ENCODE peak calls at places on chromosomes 1 and 21, in nine cellular contexts. R is H7, F is BE2C, W is stomach, L is thyroid gland, Y is adrenal gland, V is heart right ventricle, Q is SK-N-MC, P is colonic mucosa. E is an unnamed sample. For H3K36me3, the result is how much of the 10 kb centered on the place peaks cover.

GRCh38 chr1:171663854-171664550 is 11.5 kb upstream of the MYOC start:
- DNase-seq in Y (no peak), W (no peak), P (no peak), R (no peak), F (no peak), Q (no peak), L (no peak), V (no peak), E (no peak)

GRCh38 chr1:236608930-236609726 is 4.8 kb upstream of the HEATR1 start:
- DNase-seq in R (peak), V (peak), F (peak), W (peak), P (peak), L (peak), Q (peak), Y (peak), E (no peak)

GRCh38 chr1:207903053-207903452 is 7.9 kb downstream of the CD34 start:
- DNase-seq in Y (no peak), W (no peak), P (no peak), Q (no peak), F (no peak), L (no peak), V (no peak), R (no peak), E (no peak)

GRCh38 chr1:225911207-225912130 is 12.6 kb downstream of the PYCR2 start:
- DNase-seq in W (peak), L (peak), Q (no peak), Y (peak), F (peak), P (peak), R (peak), V (peak), E (no peak)

GRCh38 chr1:221097479-221098281 is 218.4 kb downstream of the HLX start:
- DNase-seq in W (no peak), R (no peak), Q (no peak), Y (peak), F (no peak), L (no peak), V (no peak), P (no peak), E (no peak)

GRCh38 chr1:155241851-155242264 is 13.4 kb downstream of the ENTREP3 start:
- DNase-seq in Q (no peak), V (no peak), R (no peak), W (no peak), Y (no peak), L (no peak), P (no peak), F (no peak), E (no peak)

GRCh38 chr21:44708213-44708865 is 3.0 kb downstream of the TSPEAR start:
- DNase-seq in F (no peak), Y (peak), W (peak), V (no peak), Q (no peak), L (peak), R (peak), P (peak), E (no peak)

GRCh38 chr1:63829349-63830327 is 55.8 kb downstream of the ROR1 start:
- DNase-seq in V (no peak), P (peak), Q (no peak), F (no peak), W (no peak), L (no peak), Y (no peak), R (no peak), E (no peak)

GRCh38 chr1:114492978-114493377 is 18.0 kb downstream of the TRIM33 start:
- DNase-seq in V (no peak), F (no peak), W (no peak), P (no peak), L (no peak), Y (no peak), Q (no peak), R (no peak), E (no peak)

GRCh38 chr1:107405241-107405640 is 264.4 kb downstream of the NTNG1 start:
- DNase-seq in Q (no peak), F (no peak), P (no peak), W (no peak), V (no peak), L (no peak), R (no peak), Y (no peak), E (no peak)

GRCh38 chr1:204407314-204407971 is 4.2 kb downstream of the PPP1R15B start:
- DNase-seq in Y (no peak), V (no peak), F (no peak), R (no peak), P (peak), L (no peak), W (no peak), Q (no peak), E (peak)
- H3K36me3 ChIP-seq in Y (under half), V (under half), F (under half), R (under half), P (under half), L (under half), W (under half), Q (half or more), E (under half)

DNA sequence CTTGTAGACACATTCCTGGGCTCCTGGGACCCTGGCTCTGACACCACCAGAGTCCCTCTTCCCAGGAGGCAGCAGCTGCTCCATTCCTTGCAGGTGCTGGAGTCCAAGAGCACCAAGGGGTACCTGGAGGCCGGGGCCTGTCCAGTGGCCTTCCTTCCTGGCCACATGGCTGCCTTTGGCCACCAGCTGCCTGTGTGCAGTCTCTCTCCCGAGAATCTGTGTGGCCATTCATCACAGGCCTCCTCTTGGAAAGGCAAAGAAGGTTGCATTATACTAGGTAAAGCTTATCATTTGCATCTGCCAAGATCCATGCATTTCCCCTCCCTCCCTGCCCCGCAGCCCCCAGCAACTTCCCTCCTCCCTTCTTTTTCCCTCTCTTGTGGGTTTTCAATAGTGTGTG is 48.9 kb upstream of the OLIG2 start:
- DNase-seq in F (no peak), Q (no peak), Y (no peak), V (no peak), P (no peak), R (peak), W (no peak), L (no peak), E (peak)
- H3K36me3 ChIP-seq in F (under half), Q (under half), Y (under half), V (under half), P (under half), R (under half), W (under half), L (under half), E (under half)

GRCh38 chr21:42855937-42856335 is 23.4 kb downstream of the WDR4 start:
- DNase-seq in R (peak), W (no peak), V (no peak), P (no peak), L (peak), F (no peak), Y (no peak), Q (no peak), E (no peak)
- H3K36me3 ChIP-seq in R (half or more), W (half or more), V (half or more), P (under half), L (under half), F (half or more), Y (under half), Q (half or more), E (half or more)

GRCh38 chr1:1260843-1261560 is 12.7 kb downstream of the UBE2J2 start:
- DNase-seq in V (no peak), L (no peak), W (no peak), P (no peak), Q (no peak), F (no peak), R (peak), Y (no peak), E (no peak)

GRCh38 chr1:1256956-1257871 is 10.7 kb upstream of the C1QTNF12 start:
- DNase-seq in V (no peak), W (no peak), R (peak), F (no peak), P (no peak), Y (no peak), Q (no peak), L (no peak), E (no peak)

GRCh38 chr1:1259948-1260614 is 13.6 kb upstream of the C1QTNF12 start:
- DNase-seq in Y (peak), F (no peak), P (no peak), Q (no peak), L (no peak), V (peak), W (no peak), R (peak), E (no peak)

GRCh38 chr1:1259119-1259488 is 12.6 kb upstream of the C1QTNF12 start:
- DNase-seq in Y (no peak), W (no peak), F (no peak), Q (no peak), V (no peak), L (no peak), P (no peak), R (peak), E (no peak)

DNA sequence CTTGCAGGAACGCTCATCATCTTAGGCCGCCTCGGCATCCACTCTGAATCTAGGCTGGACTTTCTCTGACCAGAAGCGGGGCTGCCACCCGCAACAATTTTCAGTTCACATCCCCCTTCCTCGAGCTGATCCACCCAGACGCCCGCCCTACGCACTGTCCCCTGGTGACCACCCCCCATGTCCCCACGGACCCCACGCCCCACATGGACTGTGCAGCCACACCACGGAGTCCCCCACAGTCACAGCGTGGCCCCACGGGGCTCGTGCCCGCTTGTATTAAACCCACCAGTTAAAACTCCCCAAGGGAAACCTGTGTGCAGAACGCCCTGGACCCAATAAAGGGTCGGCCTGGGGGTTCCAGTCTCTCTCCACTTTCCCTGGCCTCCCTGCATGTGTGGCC is 13.0 kb upstream of the C1QTNF12 start:
- DNase-seq in Q (no peak), L (no peak), Y (no peak), V (no peak), F (no peak), W (no peak), P (no peak), R (no peak), E (no peak)
- H3K36me3 ChIP-seq in Q (half or more), L (under half), Y (under half), V (half or more), F (half or more), W (half or more), P (under half), R (under half), E (half or more)

DNA sequence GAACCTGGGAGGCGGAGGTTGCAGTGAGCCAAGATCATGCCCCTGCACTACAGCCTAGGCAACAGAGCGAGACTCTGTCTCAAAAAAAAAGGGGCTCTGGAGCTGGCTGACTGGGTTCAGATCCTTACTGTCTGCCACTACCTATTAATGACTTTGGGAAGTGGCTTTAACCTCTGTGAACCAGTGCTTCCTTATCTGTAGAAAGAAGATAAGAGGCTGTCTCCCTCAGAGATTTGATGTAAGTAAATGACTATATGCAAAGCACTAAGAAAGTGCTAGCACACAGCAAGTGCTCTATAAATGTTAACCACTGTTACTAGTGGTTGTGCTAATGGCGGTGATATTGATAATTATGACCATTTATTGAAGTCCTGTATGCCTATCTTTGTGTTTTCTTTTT is 94.6 kb downstream of the VPS13D start:
- DNase-seq in Q (no peak), L (no peak), Y (no peak), F (no peak), W (no peak), P (no peak), R (no peak), V (no peak), E (no peak)
- H3K36me3 ChIP-seq in Q (under half), L (half or more), Y (under half), F (under half), W (under half), P (under half), R (under half), V (half or more), E (half or more)

DNA sequence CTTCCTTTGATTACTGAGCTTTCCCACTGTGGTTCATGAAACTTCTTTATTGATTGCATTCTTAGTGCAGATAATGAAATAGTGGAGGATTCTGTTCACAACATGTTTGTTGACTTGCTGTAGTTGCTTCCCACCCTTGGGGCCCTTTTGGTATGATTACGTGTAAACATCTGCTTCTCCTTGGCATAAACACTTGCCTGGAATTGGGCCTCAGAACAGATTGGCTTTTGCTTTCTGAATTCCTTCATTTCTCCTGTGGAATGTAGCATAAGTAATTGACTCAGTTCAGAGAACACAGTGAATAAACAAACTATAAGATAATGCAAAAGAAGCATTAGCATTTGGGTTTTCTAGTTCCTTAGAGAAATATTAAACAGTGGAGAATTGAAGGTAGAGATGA is 59.5 kb upstream of the LAMC2 start:
- DNase-seq in P (no peak), V (no peak), L (no peak), Y (no peak), Q (no peak), F (no peak), R (no peak), W (no peak), E (no peak)
- H3K36me3 ChIP-seq in P (under half), V (half or more), L (half or more), Y (under half), Q (under half), F (half or more), R (under half), W (under half), E (half or more)

GRCh38 chr1:942411-942821 is 16.6 kb downstream of the NOC2L start:
- DNase-seq in P (no peak), Q (no peak), Y (no peak), W (no peak), L (no peak), F (peak), R (peak), V (no peak), E (no peak)

GRCh38 chr1:942864-943533 is 16.1 kb downstream of the NOC2L start:
- DNase-seq in W (no peak), R (peak), Q (no peak), L (no peak), P (peak), F (no peak), V (peak), Y (peak), E (no peak)

GRCh38 chr1:941588-942383 is 17.3 kb downstream of the NOC2L start:
- DNase-seq in F (peak), R (peak), W (peak), Q (no peak), L (peak), P (peak), Y (peak), V (peak), E (peak)

GRCh38 chr1:944341-945325 is 14.4 kb downstream of the NOC2L start:
- DNase-seq in W (no peak), L (no peak), F (peak), P (no peak), R (no peak), Y (no peak), V (no peak), Q (no peak), E (no peak)

DNA sequence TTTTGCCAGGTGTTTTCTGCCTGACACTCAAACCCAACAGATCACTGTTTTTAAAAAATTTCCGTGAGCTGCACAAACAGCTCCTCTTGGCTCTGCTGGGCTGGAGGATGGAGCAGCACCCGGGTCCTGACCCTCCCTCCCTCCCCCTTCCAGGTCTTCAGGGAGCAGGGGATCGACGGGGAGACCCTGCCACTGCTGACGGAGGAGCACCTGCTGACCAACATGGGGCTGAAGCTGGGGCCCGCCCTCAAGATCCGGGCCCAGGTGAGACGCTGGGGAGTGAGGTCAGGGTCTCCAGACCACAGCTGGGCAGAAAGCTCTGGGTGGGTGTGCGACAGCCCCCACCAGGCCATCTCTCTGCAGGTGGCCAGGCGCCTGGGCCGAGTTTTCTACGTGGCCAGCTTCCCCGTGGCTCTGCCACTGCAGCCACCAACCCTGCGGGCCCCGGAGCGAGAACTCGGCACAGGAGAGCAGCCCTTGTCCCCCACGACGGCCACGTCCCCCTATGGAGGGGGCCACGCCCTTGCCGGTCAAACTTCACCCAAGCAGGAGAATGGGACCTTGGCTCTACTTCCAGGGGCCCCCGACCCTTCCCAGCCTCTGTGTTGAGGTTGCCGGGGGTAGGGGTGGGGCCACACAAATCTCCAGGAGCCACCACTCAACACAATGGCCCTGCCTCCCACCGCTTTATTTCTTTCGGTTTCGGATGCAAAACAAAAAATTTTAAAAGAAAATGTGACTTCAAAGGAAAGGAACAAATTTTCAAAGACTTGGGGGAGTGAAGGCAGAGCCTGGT is 15.3 kb downstream of the NOC2L start:
- DNase-seq in R (peak), W (no peak), Q (no peak), P (no peak), Y (no peak), F (no peak), V (no peak), L (no peak), E (no peak)
- H3K36me3 ChIP-seq in R (under half), W (under half), Q (under half), P (under half), Y (under half), F (under half), V (under half), L (under half), E (under half)

DNA sequence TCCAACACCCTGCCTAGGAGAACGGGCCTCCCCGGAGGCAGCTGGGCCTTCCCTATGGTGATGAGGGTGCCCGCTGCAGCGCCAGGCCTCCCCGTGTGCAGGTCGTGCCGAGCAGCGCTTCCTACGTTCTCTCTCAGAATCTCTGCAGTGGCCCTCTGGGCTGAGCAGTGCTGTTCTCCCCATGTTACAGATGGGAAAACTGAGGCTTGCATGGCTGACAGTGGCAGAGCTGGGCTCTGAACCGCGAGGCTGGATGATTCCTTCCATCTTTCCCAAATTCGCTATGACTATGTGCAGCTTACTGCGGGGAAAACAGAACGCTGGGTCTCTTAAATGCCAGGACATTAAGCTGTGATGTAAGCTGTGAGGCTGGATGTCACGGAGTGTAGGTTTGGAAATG is 8.9 kb downstream of the KLHL21 start:
- DNase-seq in W (no peak), V (no peak), Q (no peak), F (no peak), L (no peak), P (no peak), R (no peak), Y (no peak), E (no peak)
- H3K36me3 ChIP-seq in W (half or more), V (half or more), Q (under half), F (under half), L (half or more), P (under half), R (under half), Y (under half), E (half or more)

DNA sequence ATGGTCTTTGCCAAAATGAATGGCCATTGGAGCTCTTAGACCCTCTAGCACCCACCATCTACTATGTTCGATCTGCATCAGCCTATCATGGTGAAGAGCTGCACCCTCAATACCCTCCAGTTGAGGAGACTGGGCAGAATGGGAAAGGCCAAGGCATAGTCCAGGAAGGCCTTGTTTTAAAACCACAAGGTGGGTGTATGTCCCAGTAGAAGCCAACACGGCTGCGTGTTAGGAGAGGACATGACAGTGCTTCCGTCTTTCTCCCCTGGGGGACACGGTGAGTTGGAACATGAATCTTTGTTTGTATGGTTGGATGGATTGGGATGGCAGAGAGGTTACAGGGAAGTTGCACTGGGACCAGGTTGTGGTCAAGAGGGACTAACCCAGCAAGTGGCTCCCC is 18.6 kb upstream of the SH3D21 start:
- DNase-seq in R (no peak), V (no peak), Y (no peak), L (no peak), P (no peak), F (no peak), W (no peak), Q (no peak), E (no peak)
- H3K36me3 ChIP-seq in R (under half), V (half or more), Y (under half), L (under half), P (under half), F (under half), W (half or more), Q (half or more), E (half or more)

GRCh38 chr1:115656461-115657077 is 14.8 kb downstream of the VANGL1 start:
- DNase-seq in Y (peak), V (no peak), L (no peak), F (no peak), P (no peak), W (no peak), R (no peak), Q (no peak), E (no peak)

GRCh38 chr1:115655916-115656315 is 14.1 kb downstream of the VANGL1 start:
- DNase-seq in P (no peak), L (no peak), V (no peak), W (no peak), Y (no peak), Q (no peak), R (no peak), F (no peak), E (no peak)

GRCh38 chr1:115654125-115654524 is 12.4 kb downstream of the VANGL1 start:
- DNase-seq in L (no peak), F (no peak), R (no peak), Y (peak), P (no peak), W (no peak), Q (no peak), V (no peak), E (no peak)

GRCh38 chr1:115654663-115655306 is 13.0 kb downstream of the VANGL1 start:
- DNase-seq in R (peak), F (no peak), W (peak), Y (peak), L (no peak), Q (no peak), P (no peak), V (no peak), E (no peak)

GRCh38 chr1:115655307-115655664 is 13.5 kb downstream of the VANGL1 start:
- DNase-seq in L (no peak), P (no peak), V (no peak), R (no peak), F (no peak), Y (no peak), W (no peak), Q (no peak), E (no peak)
- H3K36me3 ChIP-seq in L (under half), P (under half), V (under half), R (under half), F (under half), Y (under half), W (under half), Q (under half), E (under half)